ENCODE peak calls at places on chromosome X, in eight cellular contexts. Y is NB4, A is B cell, V is heart left ventricle, I is progenitor cell of endocrine pancreas, S is brain microvascular endothelial cell, L is type B pancreatic cell, F is neural crest cell. P is an unnamed sample.

GRCh38 chrX:134520860-134521390 is 61.0 kb downstream of the HPRT1 start:
- DNase-seq in Y (peak), S (peak), A (no peak), I (no peak), L (no peak), F (peak), V (no peak), P (no peak)

GRCh38 chrX:148441387-148441786 is 59.0 kb upstream of the AFF2 start:
- DNase-seq in I (no peak), L (no peak), S (no peak), A (no peak), Y (no peak), V (no peak), F (no peak), P (no peak)

GRCh38 chrX:106331606-106332005 is 163.5 kb downstream of the PWWP3B start:
- DNase-seq in F (no peak), I (no peak), V (no peak), S (no peak), L (no peak), A (no peak), Y (no peak), P (no peak)

GRCh38 chrX:49042581-49043219 is 457 bp downstream of the TFE3 start:
- DNase-seq in F (no peak), A (peak), V (peak), I (no peak), Y (no peak), L (no peak), S (no peak), P (no peak)

GRCh38 chrX:53223955-53224859 is 800 bp downstream of the KDM5C start:
- DNase-seq in Y (no peak), F (no peak), L (no peak), A (no peak), S (peak), I (peak), V (no peak), P (no peak)

GRCh38 chrX:72348247-72348979 is 42.7 kb upstream of the CITED1 start:
- DNase-seq in I (no peak), S (no peak), V (no peak), A (no peak), Y (no peak), L (no peak), F (no peak), P (no peak)

GRCh38 chrX:70476934-70477733 is 32.5 kb downstream of the DLG3 start:
- DNase-seq in V (no peak), L (no peak), I (no peak), S (peak), Y (peak), A (no peak), F (no peak), P (no peak)

GRCh38 chrX:22041931-22042530 is 9.9 kb downstream of the PHEX start:
- DNase-seq in L (no peak), V (no peak), A (no peak), S (no peak), F (no peak), Y (no peak), I (no peak), P (no peak)

GRCh38 chrX:140022482-140022881 is 57.2 kb upstream of the CXorf66 start:
- DNase-seq in I (no peak), V (no peak), F (no peak), A (no peak), L (no peak), S (no peak), Y (no peak), P (no peak)

GRCh38 chrX:109927663-109928273 is 75.1 kb upstream of the TMEM164 start:
- DNase-seq in I (no peak), Y (no peak), L (no peak), V (peak), F (no peak), S (no peak), A (no peak), P (no peak)

GRCh38 chrX:115058276-115058675 is 40.9 kb upstream of the IL13RA2 start:
- DNase-seq in A (no peak), S (peak), V (peak), Y (no peak), L (no peak), F (no peak), I (no peak), P (no peak)

GRCh38 chrX:38807873-38808272 is 6.6 kb downstream of the MID1IP1 start:
- DNase-seq in V (no peak), Y (peak), S (no peak), I (no peak), L (no peak), F (no peak), A (no peak), P (no peak)

GRCh38 chrX:2710496-2710895 is 19.4 kb downstream of the CD99 start:
- DNase-seq in F (no peak), S (peak), V (no peak), I (no peak), Y (no peak), L (no peak), A (no peak), P (no peak)

GRCh38 chrX:154695913-154696312 is 42.5 kb upstream of the CTAG2 start:
- DNase-seq in Y (no peak), I (no peak), S (no peak), L (no peak), V (peak), F (no peak), A (no peak), P (no peak)

GRCh38 chrX:153474718-153475117 is 4.3 kb upstream of the HAUS7 start:
- DNase-seq in F (peak), S (no peak), V (peak), I (no peak), Y (peak), L (no peak), A (peak), P (no peak)

GRCh38 chrX:5113128-5113527 is 1115.5 kb downstream of the NLGN4X start:
- DNase-seq in L (no peak), Y (peak), F (no peak), S (no peak), A (peak), V (no peak), I (no peak), P (no peak)

GRCh38 chrX:40996886-40997530 is 88.2 kb upstream of the USP9X start:
- DNase-seq in I (no peak), F (no peak), A (no peak), L (no peak), S (peak), Y (peak), V (no peak), P (no peak)

GRCh38 chrX:21479695-21480280 is 105.6 kb downstream of the CNKSR2 start:
- DNase-seq in A (peak), F (no peak), V (no peak), Y (peak), I (no peak), S (peak), L (no peak), P (no peak)

GRCh38 chrX:6917666-6918065 is 229.8 kb upstream of the STS start:
- DNase-seq in V (no peak), L (no peak), I (no peak), F (no peak), Y (no peak), A (no peak), S (no peak), P (no peak)

GRCh38 chrX:152896450-152896849 is 1.4 kb upstream of the ZNF185 start:
- DNase-seq in I (no peak), Y (peak), L (no peak), S (peak), F (no peak), V (no peak), A (no peak), P (no peak)

GRCh38 chrX:44011505-44011904 is 38.3 kb upstream of the NDP start:
- DNase-seq in S (no peak), F (no peak), V (no peak), A (no peak), I (no peak), L (no peak), Y (peak), P (no peak)

GRCh38 chrX:42020225-42020624 is 96.9 kb upstream of the CASK start:
- DNase-seq in F (no peak), L (no peak), Y (no peak), V (no peak), A (no peak), I (no peak), S (no peak), P (no peak)

GRCh38 chrX:77436682-77437081 is 10.5 kb upstream of the FGF16 start:
- DNase-seq in S (peak), V (no peak), L (no peak), A (no peak), I (no peak), Y (peak), F (no peak), P (no peak)

GRCh38 chrX:131830400-131831184 is 192.5 kb upstream of the STK26 start:
- DNase-seq in I (peak), F (peak), S (peak), V (peak), Y (peak), L (no peak), A (peak), P (peak)

GRCh38 chrX:50430917-50431316 is 39.7 kb downstream of the DGKK start:
- DNase-seq in S (no peak), I (no peak), F (no peak), A (no peak), Y (peak), L (no peak), V (no peak), P (no peak)

GRCh38 chrX:141468940-141469339 is 115.6 kb downstream of the SPANXA1 start:
- DNase-seq in V (no peak), S (no peak), I (no peak), F (no peak), A (no peak), Y (no peak), L (no peak), P (no peak)

GRCh38 chrX:103831342-103831802 is 685 bp downstream of the RAB9B start:
- DNase-seq in A (peak), S (no peak), I (no peak), Y (no peak), F (no peak), L (no peak), V (no peak), P (no peak)

GRCh38 chrX:47587906-47588735 is 5.9 kb downstream of the TIMP1 start:
- DNase-seq in I (no peak), Y (no peak), F (no peak), A (no peak), S (no peak), L (no peak), V (no peak), P (peak)

GRCh38 chrX:47587091-47587891 is 5.1 kb downstream of the TIMP1 start:
- DNase-seq in S (no peak), V (no peak), L (no peak), A (no peak), I (no peak), F (no peak), Y (no peak), P (peak)

GRCh38 chrX:47585273-47585672 is 3.0 kb downstream of the TIMP1 start:
- DNase-seq in V (no peak), F (no peak), A (no peak), L (no peak), S (no peak), Y (no peak), I (no peak), P (peak)

GRCh38 chrX:47584714-47585113 is 2.5 kb downstream of the TIMP1 start:
- DNase-seq in L (no peak), A (no peak), F (no peak), Y (no peak), V (no peak), I (no peak), S (no peak), P (peak)

DNA sequence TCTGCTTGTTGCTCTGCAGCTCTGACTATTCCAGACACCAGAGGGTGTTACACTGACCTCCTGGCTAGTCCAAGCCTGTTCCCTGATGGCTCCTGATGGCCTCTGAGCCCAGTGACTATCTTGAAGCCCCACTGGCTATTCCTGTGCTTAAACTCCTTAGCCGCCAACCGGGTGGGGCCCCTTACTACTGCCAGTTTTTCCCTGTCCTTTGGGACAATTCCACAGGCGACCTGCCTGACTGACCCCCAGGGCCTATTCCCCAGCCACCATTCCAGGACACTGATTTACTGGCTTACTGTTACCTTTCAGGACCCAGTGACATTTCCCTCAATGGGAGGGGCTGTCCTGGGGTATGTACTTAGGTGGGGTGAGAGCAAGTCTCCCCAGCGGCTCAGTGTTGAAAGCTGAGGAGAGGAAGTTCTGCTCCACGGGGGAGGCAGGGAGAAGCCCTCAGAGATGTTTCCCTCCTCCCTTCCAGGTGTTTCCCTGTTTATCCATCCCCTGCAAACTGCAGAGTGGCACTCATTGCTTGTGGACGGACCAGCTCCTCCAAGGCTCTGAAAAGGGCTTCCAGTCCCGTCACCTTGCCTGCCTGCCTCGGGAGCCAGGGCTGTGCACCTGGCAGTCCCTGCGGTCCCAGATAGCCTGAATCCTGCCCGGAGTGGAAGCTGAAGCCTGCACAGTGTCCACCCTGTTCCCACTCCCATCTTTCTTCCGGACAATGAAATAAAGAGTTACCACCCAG is 4.0 kb downstream of the TIMP1 start:
- DNase-seq in A (no peak), L (no peak), V (no peak), I (no peak), Y (no peak), F (no peak), S (no peak), P (peak)
- TF ChIP-seq CTCF in A (no peak), L (no peak), V (no peak), I (no peak), Y (no peak), F (no peak), S (no peak), P (no peak)

DNA sequence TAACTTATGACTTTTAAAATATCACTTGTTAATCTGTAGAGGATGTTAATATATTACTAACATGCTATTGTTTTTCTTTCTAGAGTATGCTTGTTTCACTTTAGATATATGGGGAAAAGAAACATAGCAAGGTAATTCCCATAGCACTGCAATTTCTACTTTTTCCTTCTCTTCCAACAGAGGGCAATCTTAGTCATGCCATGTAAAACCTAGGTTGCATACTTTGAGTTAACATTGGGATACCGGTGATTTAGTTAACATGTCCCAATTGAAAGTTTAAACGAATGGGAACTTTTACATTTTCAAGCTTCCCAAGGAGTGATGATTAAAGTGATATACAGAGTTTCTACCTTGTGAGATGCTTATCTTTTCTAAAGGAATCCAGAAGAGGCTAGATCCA is 89.4 kb upstream of the IL13RA1 start:
- DNase-seq in F (no peak), S (no peak), I (no peak), V (no peak), Y (no peak), L (no peak), A (no peak), P (no peak)
- TF ChIP-seq CTCF in F (peak), S (no peak), I (peak), V (no peak), Y (no peak), L (peak), A (no peak), P (peak)

GRCh38 chrX:11540532-11541377 is 125.0 kb downstream of the ARHGAP6 start:
- DNase-seq in Y (peak), A (no peak), V (no peak), F (no peak), I (no peak), L (no peak), S (no peak), P (no peak)
- TF ChIP-seq CTCF in Y (no peak), A (no peak), V (no peak), F (no peak), I (no peak), L (no peak), S (peak), P (no peak)

GRCh38 chrX:132958086-132958703 is at the start of gene HS6ST2:
- DNase-seq in L (peak), V (no peak), Y (no peak), I (peak), F (peak), A (no peak), S (no peak), P (no peak)
- TF ChIP-seq CTCF in L (peak), V (no peak), Y (no peak), I (peak), F (peak), A (no peak), S (no peak), P (peak)

GRCh38 chrX:129843209-129843458 is 552 bp downstream of the ZDHHC9 start:
- DNase-seq in S (no peak), F (no peak), V (no peak), A (peak), I (no peak), L (no peak), Y (no peak), P (no peak)

GRCh38 chrX:129845616-129846190 is 2.0 kb upstream of the ZDHHC9 start:
- DNase-seq in Y (no peak), S (no peak), L (no peak), V (no peak), A (no peak), I (no peak), F (no peak), P (no peak)

GRCh38 chrX:129842510-129843208 is 1.0 kb downstream of the ZDHHC9 start:
- DNase-seq in V (peak), I (peak), Y (no peak), L (no peak), A (no peak), F (no peak), S (no peak), P (no peak)

GRCh38 chrX:129846686-129847085 is 3.0 kb upstream of the ZDHHC9 start:
- DNase-seq in A (no peak), L (no peak), F (no peak), S (no peak), I (no peak), V (no peak), Y (no peak), P (no peak)

DNA sequence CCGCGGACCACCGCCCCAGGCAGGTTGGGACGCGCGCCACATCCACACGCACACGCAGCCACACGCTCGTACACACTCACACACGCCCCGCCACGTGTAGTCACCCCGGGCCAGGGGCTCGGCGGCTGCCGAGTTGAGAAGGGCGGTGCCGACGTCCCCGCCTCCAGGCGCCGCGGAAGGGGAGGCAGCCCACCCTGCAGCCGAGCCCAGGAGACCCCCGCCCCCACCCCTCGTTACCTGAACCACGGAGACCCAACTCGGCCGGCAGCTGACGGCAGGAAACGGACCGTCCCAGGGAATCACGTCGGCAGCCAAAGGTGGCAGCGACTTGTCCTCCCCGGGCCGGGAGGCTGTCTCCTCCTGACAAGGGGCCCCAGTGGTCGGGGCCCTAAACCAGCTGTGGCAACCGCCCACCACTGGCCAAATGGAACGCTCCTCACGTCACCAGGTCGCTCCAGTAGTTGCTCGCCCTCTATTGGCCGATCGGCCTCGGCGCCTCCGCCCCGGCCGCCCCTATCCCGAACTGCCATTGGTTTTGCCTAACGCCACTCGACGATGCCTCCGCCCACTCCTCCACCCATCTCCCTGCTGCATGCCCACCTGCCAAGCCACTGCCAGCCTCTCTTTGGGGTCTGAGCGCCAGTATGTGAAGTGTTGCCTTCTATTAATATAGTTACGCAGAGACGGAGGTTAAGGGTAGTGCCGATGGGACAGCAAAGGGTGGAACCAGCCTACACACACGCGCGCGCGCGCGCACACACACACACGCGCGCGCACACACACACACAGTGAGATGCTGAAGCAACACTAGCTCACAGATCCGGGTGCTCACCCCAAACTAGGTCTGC is at the start of gene ZDHHC9:
- DNase-seq in A (peak), S (peak), I (peak), F (peak), Y (peak), V (peak), L (peak), P (peak)
- TF ChIP-seq CTCF in A (no peak), S (no peak), I (no peak), F (no peak), Y (no peak), V (no peak), L (no peak), P (no peak)

GRCh38 chrX:47828984-47829383 is 7.7 kb upstream of the ZNF81 start:
- DNase-seq in F (no peak), A (no peak), S (no peak), L (no peak), Y (no peak), V (no peak), I (no peak), P (no peak)

GRCh38 chrX:47836164-47837072 is at the start of gene ZNF81:
- DNase-seq in V (peak), F (peak), I (peak), Y (peak), A (peak), L (peak), S (peak), P (peak)

DNA sequence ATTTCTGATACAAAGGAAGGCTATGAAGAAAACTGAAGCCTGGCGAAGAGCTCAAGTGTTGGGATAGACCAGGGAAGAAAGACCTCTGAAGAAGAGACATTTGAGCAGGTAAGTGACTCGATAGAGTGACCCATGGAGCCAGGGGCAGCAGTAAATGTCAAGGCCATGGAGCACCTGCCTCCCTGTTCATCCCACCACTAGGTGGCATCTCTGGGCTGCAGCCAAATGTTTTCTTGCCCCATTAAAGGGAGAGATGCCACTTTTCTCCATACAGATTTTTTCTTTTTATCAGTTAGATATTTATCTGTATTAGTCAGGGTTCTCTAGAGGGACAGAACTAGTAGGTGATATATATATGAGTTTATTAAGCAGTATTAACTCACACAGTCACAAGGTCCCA is 4.9 kb upstream of the ZNF81 start:
- DNase-seq in A (peak), F (peak), L (no peak), V (peak), I (peak), Y (peak), S (no peak), P (no peak)
- TF ChIP-seq CTCF in A (peak), F (peak), L (peak), V (peak), I (peak), Y (peak), S (peak), P (peak)

DNA sequence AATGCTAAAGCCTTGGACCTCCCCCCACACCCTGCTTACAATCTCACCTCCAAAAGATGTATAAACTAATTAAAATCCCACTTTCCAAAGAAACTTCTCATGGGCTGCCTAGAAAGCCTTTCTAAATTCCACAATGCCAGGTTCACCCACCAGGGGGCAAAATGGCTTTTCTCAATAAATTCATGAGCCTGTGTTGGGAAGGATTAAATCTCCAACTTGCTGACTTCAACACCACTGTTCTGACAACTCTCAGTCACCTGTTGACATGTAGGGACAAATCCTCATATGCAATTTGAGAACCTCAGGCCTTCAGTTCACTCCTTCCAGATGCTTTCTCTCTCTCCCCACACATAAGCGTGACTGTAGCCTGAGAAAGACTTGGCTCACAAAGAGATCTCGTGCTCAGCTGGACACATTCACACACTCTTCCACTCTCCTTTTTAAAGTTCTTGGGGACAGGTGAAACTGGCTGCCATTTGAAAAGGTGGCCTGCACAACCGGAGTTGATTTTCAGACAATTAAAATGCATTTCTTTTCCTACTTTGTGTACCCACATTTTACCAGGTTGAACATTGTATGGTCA is 88.6 kb upstream of the PRPS2 start:
- DNase-seq in A (peak), Y (peak), F (peak), S (no peak), V (no peak), I (no peak), L (no peak), P (no peak)
- TF ChIP-seq CTCF in A (peak), Y (peak), F (peak), S (peak), V (no peak), I (peak), L (peak), P (peak)